ENCODE peak calls at places on chromosomes 1 and 21, in four cellular contexts. B, N, L and Z are unnamed samples.

GRCh38 chr1:235293322-235293942 is 34.5 kb downstream of the ARID4B start:
- DNase-seq in N (no peak), B (no peak), L (no peak), Z (no peak)

GRCh38 chr1:161440312-161440894 is 64.9 kb upstream of the FCGR2A start:
- DNase-seq in N (peak), B (peak), L (peak), Z (peak)

GRCh38 chr1:192225713-192226112 is 67.5 kb downstream of the RGS18 start:
- DNase-seq in B (no peak), N (peak), L (no peak), Z (no peak)

GRCh38 chr21:28442624-28443023 is 550.1 kb downstream of the LTN1 start:
- DNase-seq in B (no peak), L (no peak), N (no peak), Z (no peak)

GRCh38 chr1:23682946-23683345 is 8.7 kb upstream of the RPL11 start:
- DNase-seq in B (no peak), N (no peak), L (no peak), Z (no peak)

GRCh38 chr1:214439352-214440119 is 111.9 kb downstream of the PTPN14 start:
- DNase-seq in B (peak), L (no peak), N (peak), Z (peak)

GRCh38 chr1:209618291-209618690 is 33.9 kb downstream of the LAMB3 start:
- DNase-seq in N (no peak), B (no peak), L (no peak), Z (no peak)

GRCh38 chr1:24345334-24345733 is 26.2 kb downstream of the GRHL3 start:
- DNase-seq in N (no peak), L (no peak), B (no peak), Z (no peak)

GRCh38 chr1:229844675-229845074 is 218.6 kb downstream of the URB2 start:
- DNase-seq in N (no peak), B (no peak), L (no peak), Z (no peak)

GRCh38 chr1:229853751-229854150 is 213.3 kb upstream of the GALNT2 start:
- DNase-seq in B (no peak), L (no peak), N (no peak), Z (no peak)

GRCh38 chr1:229845410-229846138 is 219.5 kb downstream of the URB2 start:
- DNase-seq in B (no peak), N (no peak), L (no peak), Z (no peak)

GRCh38 chr1:229846351-229846750 is 220.3 kb downstream of the URB2 start:
- DNase-seq in L (no peak), N (no peak), B (no peak), Z (no peak)

GRCh38 chr1:229848762-229849677 is 218.0 kb upstream of the GALNT2 start:
- DNase-seq in N (peak), L (peak), B (no peak), Z (no peak)
- TF ChIP-seq SPI1 in N (no peak), L (no peak), B (no peak), Z (no peak)

GRCh38 chr21:37712204-37712934 is 203.9 kb downstream of the KCNJ6 start:
- DNase-seq in L (peak), N (peak), B (no peak), Z (peak)
- TF ChIP-seq SPI1 in L (no peak), N (no peak), B (no peak), Z (no peak)

DNA sequence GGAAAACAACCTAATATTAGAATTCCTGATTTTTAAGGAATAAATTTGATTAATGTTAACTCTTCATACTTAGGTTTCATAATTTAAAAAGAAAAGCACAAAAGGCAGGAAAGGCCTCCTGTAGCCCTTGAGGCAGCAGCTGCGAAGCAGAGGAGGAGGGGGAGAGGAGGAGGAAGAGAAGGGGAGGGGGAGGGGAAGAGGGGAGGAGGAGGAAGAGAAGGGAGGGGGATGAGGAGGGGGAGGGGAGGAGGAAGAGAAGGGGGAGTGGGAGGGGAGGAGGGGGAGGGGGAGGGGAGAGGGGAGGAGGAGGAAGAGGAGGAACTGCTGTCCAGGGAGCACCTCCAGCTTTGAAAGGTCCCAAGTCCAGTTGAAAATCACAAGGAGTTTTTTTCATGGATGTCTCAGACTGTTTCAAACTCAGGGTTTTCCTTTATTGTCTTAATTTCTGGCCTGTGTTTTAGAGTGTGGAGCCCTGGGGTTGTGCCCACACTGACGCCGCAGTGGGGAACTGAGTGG is 35.1 kb upstream of the DIP2A start:
- DNase-seq in N (peak), L (no peak), B (no peak), Z (no peak)
- TF ChIP-seq SPI1 in N (no peak), L (no peak), B (no peak), Z (no peak)

GRCh38 chr1:189859385-189859977 is 618.2 kb downstream of the BRINP3 start:
- DNase-seq in N (peak), L (peak), B (no peak), Z (peak)
- TF ChIP-seq SPI1 in N (no peak), L (no peak), B (no peak), Z (no peak)

DNA sequence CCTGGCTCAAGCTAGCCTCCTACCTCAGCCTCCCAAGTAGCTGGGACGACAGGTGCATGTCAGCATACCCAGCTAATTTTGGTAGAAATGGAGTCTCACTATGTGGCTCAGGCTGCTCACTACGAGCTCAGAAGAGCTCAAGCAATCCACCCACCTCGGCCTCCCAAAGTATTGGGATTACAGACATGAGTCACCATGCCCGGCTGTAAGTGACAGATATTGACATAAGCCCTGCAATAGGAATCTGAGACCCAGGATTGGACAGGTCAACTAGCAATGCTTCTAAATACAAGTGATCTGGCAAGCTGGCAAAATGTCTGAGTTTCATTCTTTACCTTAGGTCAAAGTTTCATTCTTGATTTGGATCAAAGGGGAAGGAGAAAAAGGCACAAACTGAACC is 40.5 kb upstream of the H6PD start:
- DNase-seq in N (no peak), L (no peak), B (no peak), Z (no peak)
- TF ChIP-seq SPI1 in N (no peak), L (no peak), B (no peak), Z (no peak)

DNA sequence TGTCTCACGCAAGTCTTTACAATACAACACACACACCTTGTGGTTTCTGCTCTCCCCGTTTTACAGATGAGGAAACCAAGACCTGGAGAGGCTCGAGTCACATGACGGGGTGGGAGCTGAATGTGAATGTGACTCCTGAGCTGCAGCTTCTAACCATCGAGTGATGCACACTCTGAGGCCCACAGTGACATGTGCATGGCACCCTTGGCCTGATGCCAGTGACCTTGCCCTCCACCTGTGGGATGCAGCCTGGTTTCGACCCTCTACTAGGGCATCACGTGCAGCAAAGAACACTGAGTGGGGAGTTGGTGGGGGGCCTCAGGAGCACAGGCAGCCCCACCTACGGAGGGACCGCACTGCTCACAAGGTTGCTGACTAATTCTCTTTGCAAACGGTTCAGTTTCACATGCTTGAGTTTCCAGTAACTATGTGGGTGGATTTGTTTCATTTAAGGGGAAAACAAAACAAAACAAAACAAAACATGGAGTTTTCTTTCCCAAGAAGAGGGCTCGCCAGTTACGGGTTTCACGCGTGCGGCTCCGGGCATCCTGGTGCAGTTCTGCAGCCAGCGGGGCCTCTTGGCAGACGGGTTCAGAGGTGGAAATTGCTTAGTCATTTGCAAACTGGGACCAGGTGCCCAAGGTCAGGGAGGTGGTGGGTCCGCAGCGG is 22.9 kb downstream of the SPSB1 start:
- DNase-seq in L (no peak), N (no peak), B (peak), Z (no peak)
- TF ChIP-seq SPI1 in L (no peak), N (no peak), B (no peak), Z (no peak)

GRCh38 chr1:154956557-154956956 is 658 bp upstream of the PBXIP1 start:
- DNase-seq in N (no peak), L (no peak), B (no peak), Z (no peak)
- TF ChIP-seq SPI1 in N (no peak), L (no peak), B (no peak), Z (no peak)

DNA sequence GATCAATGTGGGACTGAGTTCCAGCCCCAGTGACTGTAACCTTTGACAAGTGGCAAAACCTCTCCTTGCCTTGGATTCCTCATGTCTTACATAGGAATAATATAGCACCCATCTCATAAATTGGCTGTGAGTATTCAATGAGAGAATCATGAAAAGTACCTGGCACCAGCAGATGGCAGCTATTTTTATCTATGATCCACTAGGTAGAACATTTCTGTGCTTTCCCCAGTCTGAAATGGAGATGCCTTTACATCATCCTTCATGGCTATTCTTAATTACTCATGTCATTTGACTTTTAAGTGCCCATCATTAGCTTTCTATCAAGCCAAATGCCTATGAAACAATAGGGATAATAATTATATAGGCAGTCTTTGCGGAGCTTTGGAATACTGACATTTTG is 130.1 kb downstream of the TGFB2 start:
- DNase-seq in N (no peak), L (no peak), B (no peak), Z (no peak)
- TF ChIP-seq SPI1 in N (no peak), L (no peak), B (no peak), Z (no peak)

DNA sequence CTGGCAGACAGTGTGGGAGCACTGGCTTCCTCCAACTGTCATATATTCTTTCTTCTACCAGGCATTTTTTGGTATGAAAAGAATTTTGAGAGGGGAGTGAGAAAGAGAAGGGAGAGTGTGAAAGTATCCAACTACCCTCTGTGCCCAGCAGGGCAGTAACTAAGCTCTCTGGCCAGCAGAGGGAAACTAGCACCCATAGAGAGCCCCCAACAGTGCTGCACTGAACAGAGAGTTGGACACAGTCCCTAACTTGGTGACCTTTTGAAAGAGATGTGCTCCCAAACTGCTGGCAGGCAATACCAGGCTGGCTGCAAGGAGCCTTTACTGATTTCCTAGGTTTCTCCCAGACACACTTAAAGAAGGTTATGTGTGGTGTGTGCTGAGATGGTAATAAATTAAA is 118.8 kb upstream of the PBX1 start:
- DNase-seq in N (no peak), L (no peak), B (no peak), Z (no peak)
- TF ChIP-seq SPI1 in N (no peak), L (no peak), B (no peak), Z (no peak)

GRCh38 chr1:115280073-115280472 is 58.0 kb downstream of the NGF start:
- DNase-seq in B (no peak), L (no peak), N (no peak), Z (no peak)
- TF ChIP-seq SPI1 in B (no peak), L (no peak), N (no peak), Z (no peak)